ENCODE peak calls at places on chromosomes 11 and 22, in seven cellular contexts. One of them, this sample, is unnamed.

GRCh38 chr11:66842896-66843775 is at the start of gene RCE1:
- DNase-seq in adipocyte: peak
- DNase-seq in T47D: peak
- DNase-seq in neural crest cell: peak
- DNase-seq in H4: peak
- DNase-seq in AG20443: peak
- DNase-seq in HTR-8/SVneo: peak
- DNase-seq in this sample: peak

GRCh38 chr11:66858186-66858938 is 1.5 kb downstream of the LRFN4 start:
- DNase-seq in T47D: no peak
- DNase-seq in neural crest cell: no peak
- DNase-seq in adipocyte: no peak
- DNase-seq in AG20443: no peak
- DNase-seq in H4: no peak
- DNase-seq in HTR-8/SVneo: no peak
- DNase-seq in this sample: no peak

GRCh38 chr11:116335078-116335477 is 437.7 kb downstream of the BUD13 start:
- DNase-seq in T47D: no peak
- DNase-seq in HTR-8/SVneo: no peak
- DNase-seq in adipocyte: no peak
- DNase-seq in neural crest cell: no peak
- DNase-seq in AG20443: no peak
- DNase-seq in H4: no peak
- DNase-seq in this sample: no peak

GRCh38 chr11:86902345-86902744 is 52.9 kb downstream of the FZD4 start:
- DNase-seq in adipocyte: no peak
- DNase-seq in neural crest cell: no peak
- DNase-seq in H4: no peak
- DNase-seq in AG20443: no peak
- DNase-seq in T47D: no peak
- DNase-seq in HTR-8/SVneo: no peak
- DNase-seq in this sample: no peak

GRCh38 chr11:15707971-15708370 is 593.2 kb downstream of the INSC start:
- DNase-seq in T47D: peak
- DNase-seq in adipocyte: peak
- DNase-seq in HTR-8/SVneo: no peak
- DNase-seq in H4: peak
- DNase-seq in AG20443: no peak
- DNase-seq in neural crest cell: no peak
- DNase-seq in this sample: peak

GRCh38 chr11:78420796-78421209 is 3.2 kb upstream of the GAB2 start:
- DNase-seq in T47D: peak
- DNase-seq in adipocyte: peak
- DNase-seq in H4: no peak
- DNase-seq in neural crest cell: no peak
- DNase-seq in AG20443: peak
- DNase-seq in HTR-8/SVneo: peak
- DNase-seq in this sample: peak

GRCh38 chr11:120336641-120337132 is 474 bp downstream of the ARHGEF12 start:
- DNase-seq in adipocyte: no peak
- DNase-seq in neural crest cell: peak
- DNase-seq in AG20443: peak
- DNase-seq in H4: no peak
- DNase-seq in HTR-8/SVneo: no peak
- DNase-seq in T47D: no peak
- DNase-seq in this sample: peak

GRCh38 chr11:134386945-134387344 is 25.1 kb downstream of the B3GAT1 start:
- DNase-seq in adipocyte: no peak
- DNase-seq in H4: no peak
- DNase-seq in T47D: no peak
- DNase-seq in HTR-8/SVneo: no peak
- DNase-seq in neural crest cell: no peak
- DNase-seq in AG20443: no peak
- DNase-seq in this sample: no peak

GRCh38 chr22:43270314-43270908 is 72.8 kb downstream of the SCUBE1 start:
- DNase-seq in neural crest cell: peak
- DNase-seq in adipocyte: no peak
- DNase-seq in HTR-8/SVneo: no peak
- DNase-seq in T47D: peak
- DNase-seq in AG20443: peak
- DNase-seq in H4: no peak
- DNase-seq in this sample: no peak

GRCh38 chr11:12771875-12772274 is 97.7 kb downstream of the TEAD1 start:
- DNase-seq in T47D: no peak
- DNase-seq in HTR-8/SVneo: no peak
- DNase-seq in neural crest cell: no peak
- DNase-seq in H4: no peak
- DNase-seq in adipocyte: no peak
- DNase-seq in AG20443: peak
- DNase-seq in this sample: no peak

GRCh38 chr11:67301951-67302516 is 1.3 kb upstream of the SSH3 start:
- DNase-seq in H4: peak
- DNase-seq in HTR-8/SVneo: no peak
- DNase-seq in neural crest cell: no peak
- DNase-seq in AG20443: peak
- DNase-seq in T47D: peak
- DNase-seq in adipocyte: no peak
- DNase-seq in this sample: peak

This sample was measured in lower lobe of right lung.